ENCODE peak calls at places on chromosomes 1 and 21, in eight cellular contexts. D is GM12878, R is endothelial cell of umbilical vein, B is K562, C is HCT116, Q is H1, K is SK-N-SH, F is HepG2. V is an unnamed sample.

GRCh38 chr1:56710646-56711045 is 65.5 kb downstream of the PRKAA2 start:
- DNase-seq in D (no peak), Q (no peak), R (peak), B (no peak), K (no peak), C (no peak), F (no peak), V (no peak)

GRCh38 chr1:208499021-208499420 is 254.8 kb upstream of the PLXNA2 start:
- DNase-seq in C (no peak), F (no peak), Q (no peak), K (no peak), D (no peak), B (no peak), R (no peak), V (no peak)

GRCh38 chr1:214934035-214934434 is 148.5 kb upstream of the KCNK2 start:
- DNase-seq in C (no peak), B (no peak), K (no peak), D (no peak), R (no peak), Q (no peak), F (no peak), V (no peak)

GRCh38 chr1:91428182-91428798 is 23.7 kb upstream of the HFM1 start:
- DNase-seq in Q (no peak), R (no peak), F (no peak), D (no peak), B (peak), K (no peak), C (no peak), V (no peak)

GRCh38 chr1:204150702-204151561 is 912 bp downstream of the ETNK2 start:
- DNase-seq in D (no peak), Q (no peak), K (no peak), R (no peak), B (no peak), F (no peak), C (no peak), V (no peak)

GRCh38 chr1:87249803-87250202 is 78.9 kb upstream of the LMO4 start:
- DNase-seq in F (no peak), K (no peak), Q (no peak), C (no peak), B (no peak), R (no peak), D (no peak), V (no peak)

GRCh38 chr1:208240698-208241355 is 3.4 kb downstream of the PLXNA2 start:
- DNase-seq in D (no peak), B (no peak), K (no peak), R (no peak), C (no peak), Q (no peak), F (no peak), V (no peak)

GRCh38 chr1:89973481-89974127 is 21.3 kb upstream of the ZNF326 start:
- DNase-seq in R (no peak), K (no peak), B (peak), Q (no peak), D (no peak), F (no peak), C (no peak), V (no peak)

GRCh38 chr1:41387667-41388091 is 26.4 kb downstream of the FOXO6 start:
- DNase-seq in F (no peak), B (no peak), C (no peak), K (peak), D (no peak), R (no peak), Q (no peak), V (no peak)

GRCh38 chr1:178337091-178337726 is 159.6 kb downstream of the CLEC20A start:
- DNase-seq in R (no peak), Q (no peak), C (no peak), K (no peak), B (no peak), D (no peak), F (no peak), V (no peak)

GRCh38 chr1:31843506-31843905 is 27.7 kb upstream of the SPOCD1 start:
- DNase-seq in C (peak), B (no peak), R (peak), F (no peak), Q (no peak), D (no peak), K (no peak), V (no peak)

DNA sequence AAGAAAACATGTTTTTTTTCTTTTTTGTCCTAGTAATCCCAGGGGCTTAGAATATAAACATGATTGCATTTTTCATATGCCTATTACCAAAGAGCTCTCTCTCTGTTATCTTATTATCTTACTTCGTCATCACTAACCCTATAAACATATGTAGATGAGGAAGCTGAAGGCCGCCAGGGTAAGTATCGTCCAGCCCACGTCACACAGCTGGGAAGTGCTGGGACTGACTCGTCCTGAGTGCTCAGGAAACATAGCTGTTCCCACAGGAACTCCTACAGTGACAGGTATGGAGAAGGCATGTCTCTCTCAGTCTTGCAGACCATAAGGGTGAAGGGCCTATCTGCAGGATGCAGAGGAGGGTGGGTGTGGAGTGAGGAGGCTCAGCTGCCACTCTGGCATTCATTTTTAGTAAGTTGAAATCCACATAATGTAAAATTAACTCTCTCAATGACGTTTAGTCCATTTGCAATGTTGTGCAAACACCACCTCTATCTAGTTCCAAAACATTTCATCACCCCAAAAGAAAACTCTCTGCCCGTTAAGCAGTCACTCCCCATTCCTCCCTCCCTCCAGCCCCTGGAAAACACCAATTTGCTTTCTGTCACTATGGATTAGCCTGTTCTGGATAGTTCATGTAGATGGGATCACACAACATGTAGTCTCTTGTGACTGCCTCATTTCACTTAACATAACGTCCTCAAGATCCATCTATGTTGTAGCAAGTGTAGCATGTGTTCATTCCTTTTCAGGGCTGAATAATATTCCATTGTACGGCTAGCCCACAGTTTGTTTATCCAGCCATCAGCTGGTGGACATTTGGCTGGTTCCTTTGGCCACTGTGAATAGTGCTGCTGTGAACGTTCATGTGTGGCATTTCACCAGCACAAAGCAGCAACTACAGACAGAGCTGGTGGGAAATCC is 68.3 kb downstream of the TCP10L start:
- DNase-seq in D (no peak), C (no peak), R (peak), F (no peak), K (no peak), B (peak), Q (no peak), V (no peak)
- H3K27ac ChIP-seq in D (no peak), C (no peak), R (peak), F (no peak), K (peak), B (no peak), Q (no peak), V (peak)

GRCh38 chr21:34592120-34592561 is 22.8 kb downstream of the RCAN1 start:
- DNase-seq in K (no peak), B (peak), D (no peak), Q (no peak), R (no peak), F (no peak), C (no peak), V (no peak)

GRCh38 chr21:34592573-34592972 is 22.3 kb downstream of the RCAN1 start:
- DNase-seq in Q (no peak), F (no peak), D (no peak), K (no peak), C (no peak), B (no peak), R (peak), V (no peak)

GRCh38 chr21:34594566-34595234 is 20.2 kb downstream of the RCAN1 start:
- DNase-seq in K (no peak), F (no peak), C (no peak), D (no peak), B (no peak), Q (no peak), R (no peak), V (no peak)

GRCh38 chr21:34593954-34594531 is 20.9 kb downstream of the RCAN1 start:
- DNase-seq in Q (no peak), F (no peak), K (no peak), B (no peak), R (peak), D (no peak), C (no peak), V (no peak)

DNA sequence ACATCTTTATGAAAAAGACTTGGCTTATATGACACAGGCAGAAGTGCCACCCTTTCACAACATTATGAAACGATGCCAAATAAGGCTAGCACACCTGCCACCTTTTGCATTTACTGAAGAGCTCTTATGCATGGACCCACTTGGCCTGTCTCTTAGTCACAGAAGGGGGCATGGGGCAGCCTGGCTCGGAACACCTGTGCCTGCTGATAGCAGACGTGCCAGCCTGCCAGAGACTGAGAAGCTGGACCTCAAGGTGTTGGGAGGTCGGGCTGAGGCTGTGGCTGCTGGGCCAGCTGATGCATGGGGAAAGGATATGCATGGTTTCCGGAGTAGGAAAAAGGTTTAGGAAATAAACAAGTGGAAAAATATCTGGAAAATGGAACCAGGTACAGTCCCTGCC is 21.5 kb downstream of the RCAN1 start:
- DNase-seq in R (no peak), K (no peak), B (no peak), C (no peak), D (no peak), Q (no peak), F (no peak), V (no peak)
- H3K9ac ChIP-seq in R (no peak), K (no peak), B (no peak), C (no peak), D (no peak), Q (no peak), F (no peak), V (no peak)

DNA sequence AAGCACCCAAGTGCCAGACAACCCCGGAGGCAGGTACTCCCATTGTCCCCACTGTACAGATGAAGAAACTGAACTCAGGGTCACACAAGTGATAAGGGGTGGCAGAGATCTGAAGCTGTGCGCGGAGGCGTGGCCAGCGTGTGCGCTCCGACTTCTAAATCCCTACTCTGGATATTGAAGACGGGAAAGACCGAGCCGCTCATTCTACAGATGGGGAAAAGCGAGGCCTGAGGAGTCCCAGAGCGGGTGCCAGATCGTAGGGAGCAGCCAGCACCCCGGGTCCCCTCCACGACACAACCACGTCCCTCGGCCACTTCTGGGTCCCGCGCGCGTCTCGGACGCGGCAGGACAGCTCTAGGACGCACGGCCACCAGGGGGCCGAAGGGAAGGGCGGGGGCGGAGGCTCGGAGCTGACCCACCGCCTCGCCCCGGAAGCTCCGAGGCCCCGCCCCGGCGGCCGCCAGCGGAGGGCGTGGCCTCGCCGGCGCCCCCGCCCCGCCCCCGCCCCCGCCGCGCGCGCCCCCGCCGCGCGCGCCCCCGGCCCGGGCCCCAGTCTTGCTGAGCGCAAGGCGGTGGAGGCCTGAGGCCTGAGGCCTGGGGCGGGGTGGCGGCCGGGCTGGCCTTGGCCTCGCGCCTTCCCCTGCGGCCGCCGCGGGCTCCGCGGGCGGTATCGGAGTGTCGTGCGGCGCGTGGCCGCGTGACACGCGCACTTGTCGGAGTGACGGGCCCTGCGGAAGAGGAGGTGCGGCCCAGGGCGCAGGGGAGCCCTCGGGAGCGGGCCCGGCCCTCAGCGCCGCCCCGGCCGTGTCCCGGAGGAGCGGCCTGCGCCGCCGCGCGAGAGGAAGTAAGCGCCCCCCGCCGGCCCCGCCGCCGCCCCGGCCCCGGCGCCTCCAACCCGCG is at the start of gene H6PD:
- DNase-seq in C (peak), B (peak), K (peak), Q (no peak), R (peak), D (no peak), F (peak), V (no peak)
- TF ChIP-seq POLR2AphosphoS5 in C (peak), B (peak), K (peak), Q (peak), R (peak), D (peak), F (peak), V (no peak)

GRCh38 chr1:164563821-164564251 is 4.9 kb downstream of the PBX1 start:
- DNase-seq in F (no peak), K (no peak), R (peak), B (no peak), D (no peak), Q (no peak), C (no peak), V (no peak)
- H3K27ac ChIP-seq in F (no peak), K (no peak), R (no peak), B (no peak), D (no peak), Q (no peak), C (no peak), V (no peak)

DNA sequence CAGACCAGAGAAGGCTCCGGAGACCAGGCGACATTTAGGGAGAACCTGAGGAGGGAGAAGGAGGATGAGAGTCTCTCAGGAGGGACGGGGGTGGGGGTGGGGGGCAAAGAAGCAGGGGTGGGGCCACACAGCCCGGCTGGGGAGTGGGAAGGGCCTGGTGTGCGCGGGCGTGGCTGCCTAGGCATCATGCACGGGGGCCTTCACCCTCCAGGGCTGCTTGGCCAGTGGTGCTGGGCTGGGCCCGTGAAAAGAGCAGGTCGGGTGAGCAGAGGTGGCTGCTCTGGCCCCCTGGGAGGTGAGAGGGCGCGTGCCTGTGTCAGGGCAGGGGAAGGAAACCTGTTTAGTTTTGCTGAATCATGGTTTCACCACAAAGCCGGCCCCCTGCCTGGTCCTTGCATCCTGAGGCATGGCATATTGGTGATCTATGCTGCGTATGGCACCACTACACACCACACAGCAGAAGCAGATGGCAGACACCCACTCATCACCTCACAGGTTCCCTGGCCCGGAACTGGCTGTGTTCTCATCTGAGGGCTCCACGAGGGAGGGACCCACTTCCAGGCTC is 86.9 kb upstream of the TTC34 start:
- DNase-seq in K (no peak), F (no peak), B (no peak), D (no peak), R (no peak), C (no peak), Q (no peak), V (no peak)
- H3K9ac ChIP-seq in K (no peak), F (no peak), B (no peak), D (no peak), R (no peak), C (no peak), Q (no peak), V (no peak)

DNA sequence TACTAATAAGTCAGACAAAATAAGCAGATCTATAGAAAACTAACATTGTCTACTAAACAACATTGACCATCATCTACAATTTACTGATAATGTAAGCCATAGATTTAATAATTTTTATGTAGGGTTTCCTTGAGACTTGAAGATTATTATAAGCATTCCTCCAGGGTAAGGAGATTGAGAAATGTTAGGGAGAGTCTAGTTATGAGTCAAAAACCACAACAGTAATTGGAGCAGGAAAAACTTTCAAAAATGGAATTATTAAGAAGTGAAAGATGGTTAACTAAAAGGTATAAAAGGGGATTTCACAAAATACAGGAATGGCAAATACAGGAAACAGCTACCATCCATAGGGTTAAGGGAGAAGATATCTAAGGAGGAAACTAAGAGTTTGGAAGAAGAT is 12.4 kb upstream of the UHMK1 start:
- DNase-seq in D (no peak), R (no peak), Q (no peak), B (no peak), F (no peak), C (no peak), K (no peak), V (no peak)
- TF ChIP-seq POLR2AphosphoS5 in D (no peak), R (no peak), Q (no peak), B (no peak), F (no peak), C (no peak), K (no peak), V (no peak)

V was measured in SK-N-MC.